ENCODE peak calls at places on chromosomes 1 and 21, in seven cellular contexts. One of them, this sample, is unnamed.
A peak's percentile ranks its signal among the peaks of the same experiment; 100 is the strongest.

GRCh38 chr1:19432943-19433609 is 52.3 kb downstream of the CAPZB start:
- DNase-seq in mesendoderm: no peak
- DNase-seq in H9: no peak
- DNase-seq in IMR-90: peak; percentile 56
- DNase-seq in mesenchymal stem cell: peak; percentile 71
- DNase-seq in H1: no peak
- DNase-seq in trophoblast cell: no peak
- DNase-seq in this sample: no peak

GRCh38 chr1:24720152-24720551 is 25.1 kb upstream of the CLIC4 start:
- DNase-seq in mesendoderm: no peak
- DNase-seq in H9: no peak
- DNase-seq in IMR-90: peak; percentile 85
- DNase-seq in mesenchymal stem cell: peak; percentile 71
- DNase-seq in H1: no peak
- DNase-seq in trophoblast cell: no peak
- DNase-seq in this sample: no peak

GRCh38 chr1:156115514-156116374 is 1.2 kb downstream of the LMNA start:
- DNase-seq in mesendoderm: peak; percentile 81
- DNase-seq in H9: peak; percentile 68
- DNase-seq in IMR-90: peak; percentile 65
- DNase-seq in mesenchymal stem cell: peak; percentile 69
- DNase-seq in H1: no peak
- DNase-seq in trophoblast cell: peak; percentile 59
- DNase-seq in this sample: no peak

GRCh38 chr1:223489439-223489838 is 96.2 kb downstream of the CCDC185 start:
- DNase-seq in mesendoderm: no peak
- DNase-seq in H9: no peak
- DNase-seq in IMR-90: no peak
- DNase-seq in mesenchymal stem cell: no peak
- DNase-seq in H1: no peak
- DNase-seq in trophoblast cell: no peak
- DNase-seq in this sample: no peak

GRCh38 chr1:205107327-205107726 is 14.5 kb downstream of the RBBP5 start:
- DNase-seq in mesendoderm: no peak
- DNase-seq in H9: no peak
- DNase-seq in IMR-90: no peak
- DNase-seq in mesenchymal stem cell: no peak
- DNase-seq in H1: no peak
- DNase-seq in trophoblast cell: no peak
- DNase-seq in this sample: no peak

GRCh38 chr21:33185852-33186251 is 43.9 kb upstream of the IFNAR2 start:
- DNase-seq in mesendoderm: no peak
- DNase-seq in H9: no peak
- DNase-seq in IMR-90: no peak
- DNase-seq in mesenchymal stem cell: no peak
- DNase-seq in H1: no peak
- DNase-seq in trophoblast cell: no peak
- DNase-seq in this sample: no peak

GRCh38 chr1:99811075-99811474 is 39.1 kb upstream of the AGL start:
- DNase-seq in mesendoderm: no peak
- DNase-seq in H9: no peak
- DNase-seq in IMR-90: no peak
- DNase-seq in mesenchymal stem cell: no peak
- DNase-seq in H1: no peak
- DNase-seq in trophoblast cell: no peak
- DNase-seq in this sample: no peak

GRCh38 chr1:206005761-206006160 is 2.6 kb upstream of the RAB7B start:
- DNase-seq in mesendoderm: no peak
- DNase-seq in H9: no peak
- DNase-seq in IMR-90: no peak
- DNase-seq in mesenchymal stem cell: no peak
- DNase-seq in H1: no peak
- DNase-seq in trophoblast cell: peak; percentile 26
- DNase-seq in this sample: no peak

GRCh38 chr1:15033264-15033663 is 120.3 kb upstream of the TMEM51 start:
- DNase-seq in mesendoderm: peak; percentile 39
- DNase-seq in H9: no peak
- DNase-seq in IMR-90: peak; percentile 87
- DNase-seq in mesenchymal stem cell: peak; percentile 52
- DNase-seq in H1: no peak
- DNase-seq in trophoblast cell: peak; percentile 59
- DNase-seq in this sample: no peak

GRCh38 chr1:168348146-168348709 is 67.6 kb downstream of the TBX19 start:
- DNase-seq in mesendoderm: no peak
- DNase-seq in H9: no peak
- DNase-seq in IMR-90: no peak
- DNase-seq in mesenchymal stem cell: peak; percentile 25
- DNase-seq in H1: no peak
- DNase-seq in trophoblast cell: peak; percentile 63
- DNase-seq in this sample: no peak

GRCh38 chr1:11400155-11400554 is 78.8 kb upstream of the DISP3 start:
- DNase-seq in mesendoderm: no peak
- DNase-seq in H9: no peak
- DNase-seq in IMR-90: no peak
- DNase-seq in mesenchymal stem cell: no peak
- DNase-seq in H1: no peak
- DNase-seq in trophoblast cell: no peak
- DNase-seq in this sample: no peak

GRCh38 chr1:152842556-152842955 is at the start of gene LCE6A:
- DNase-seq in mesendoderm: no peak
- DNase-seq in H9: no peak
- DNase-seq in IMR-90: no peak
- DNase-seq in mesenchymal stem cell: no peak
- DNase-seq in H1: no peak
- DNase-seq in trophoblast cell: no peak
- DNase-seq in this sample: no peak

GRCh38 chr1:239184581-239185244 is 201.7 kb upstream of the CHRM3 start:
- DNase-seq in mesendoderm: no peak
- DNase-seq in H9: no peak
- DNase-seq in IMR-90: no peak
- DNase-seq in mesenchymal stem cell: no peak
- DNase-seq in H1: no peak
- DNase-seq in trophoblast cell: no peak
- DNase-seq in this sample: no peak

GRCh38 chr1:38953433-38953860 is 11.8 kb upstream of the RHBDL2 start:
- DNase-seq in mesendoderm: peak; percentile 45
- DNase-seq in H9: peak; percentile 73
- DNase-seq in IMR-90: no peak
- DNase-seq in mesenchymal stem cell: no peak
- DNase-seq in H1: peak; percentile 58
- DNase-seq in trophoblast cell: no peak
- DNase-seq in this sample: no peak

GRCh38 chr1:193625255-193625654 is 438.8 kb upstream of the B3GALT2 start:
- DNase-seq in mesendoderm: no peak
- DNase-seq in H9: no peak
- DNase-seq in IMR-90: no peak
- DNase-seq in mesenchymal stem cell: peak; percentile 4
- DNase-seq in H1: no peak
- DNase-seq in trophoblast cell: no peak
- DNase-seq in this sample: no peak

GRCh38 chr1:224292419-224292818 is 37.6 kb downstream of the NVL start:
- DNase-seq in mesendoderm: no peak
- DNase-seq in H9: no peak
- DNase-seq in IMR-90: no peak
- DNase-seq in mesenchymal stem cell: no peak
- DNase-seq in H1: no peak
- DNase-seq in trophoblast cell: peak; percentile 86
- DNase-seq in this sample: no peak

GRCh38 chr1:11595287-11595686 is 58.9 kb downstream of the FBXO2 start:
- DNase-seq in mesendoderm: no peak
- DNase-seq in H9: no peak
- DNase-seq in IMR-90: no peak
- DNase-seq in mesenchymal stem cell: no peak
- DNase-seq in H1: no peak
- DNase-seq in trophoblast cell: no peak
- DNase-seq in this sample: no peak

GRCh38 chr1:66267211-66267940 is 266.6 kb upstream of the SGIP1 start:
- DNase-seq in mesendoderm: no peak
- DNase-seq in H9: no peak
- DNase-seq in IMR-90: no peak
- DNase-seq in mesenchymal stem cell: no peak
- DNase-seq in H1: no peak
- DNase-seq in trophoblast cell: no peak
- DNase-seq in this sample: no peak

GRCh38 chr1:66266756-66267155 is 267.2 kb upstream of the SGIP1 start:
- DNase-seq in mesendoderm: no peak
- DNase-seq in H9: no peak
- DNase-seq in IMR-90: no peak
- DNase-seq in mesenchymal stem cell: no peak
- DNase-seq in H1: no peak
- DNase-seq in trophoblast cell: no peak
- DNase-seq in this sample: no peak

GRCh38 chr1:66265268-66265667 is 268.7 kb upstream of the SGIP1 start:
- DNase-seq in mesendoderm: no peak
- DNase-seq in H9: no peak
- DNase-seq in IMR-90: no peak
- DNase-seq in mesenchymal stem cell: no peak
- DNase-seq in H1: no peak
- DNase-seq in trophoblast cell: no peak
- DNase-seq in this sample: no peak

GRCh38 chr1:66266350-66266749 is 267.6 kb upstream of the SGIP1 start:
- DNase-seq in mesendoderm: no peak
- DNase-seq in H9: no peak
- DNase-seq in IMR-90: no peak
- DNase-seq in mesenchymal stem cell: no peak
- DNase-seq in H1: no peak
- DNase-seq in trophoblast cell: no peak
- DNase-seq in this sample: no peak

DNA sequence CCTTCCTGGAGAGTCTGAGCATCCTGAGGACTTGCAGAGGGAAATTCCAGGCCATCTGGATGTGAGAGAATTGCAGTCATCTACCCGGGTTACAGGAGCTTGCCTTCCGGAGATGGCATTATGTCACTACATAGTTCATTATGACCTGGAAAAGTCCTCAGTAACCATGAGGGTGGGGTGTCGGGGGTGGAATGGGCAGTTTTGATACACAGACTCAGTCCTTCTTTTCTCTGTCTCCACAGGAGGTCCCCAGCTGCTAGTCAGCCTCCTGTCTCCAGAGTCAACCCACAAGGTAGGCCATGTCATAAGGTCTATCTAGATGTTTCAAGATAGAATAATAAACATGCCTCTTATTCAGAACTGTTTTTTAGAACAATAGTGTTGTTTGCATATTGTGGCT is 268.2 kb upstream of the SGIP1 start:
- DNase-seq in mesendoderm: no peak
- DNase-seq in H9: no peak
- DNase-seq in IMR-90: no peak
- DNase-seq in mesenchymal stem cell: peak; percentile 51
- DNase-seq in H1: no peak
- DNase-seq in trophoblast cell: no peak
- DNase-seq in this sample: no peak
- H3K4me1 ChIP-seq in mesendoderm: peaks cover 2% of the 10 kb centered on the region
- H3K4me1 ChIP-seq in H9: no peaks in the 10 kb centered on the region
- H3K4me1 ChIP-seq in IMR-90: peaks cover 17% of the 10 kb centered on the region
- H3K4me1 ChIP-seq in mesenchymal stem cell: no peaks in the 10 kb centered on the region
- H3K4me1 ChIP-seq in H1: peaks cover 3% of the 10 kb centered on the region
- H3K4me1 ChIP-seq in trophoblast cell: no peaks in the 10 kb centered on the region
- H3K4me1 ChIP-seq in this sample: no peaks in the 10 kb centered on the region

GRCh38 chr1:8428441-8428840 is 110.5 kb downstream of the SLC45A1 start:
- DNase-seq in mesendoderm: no peak
- DNase-seq in H9: no peak
- DNase-seq in IMR-90: no peak
- DNase-seq in mesenchymal stem cell: no peak
- DNase-seq in H1: no peak
- DNase-seq in trophoblast cell: no peak
- DNase-seq in this sample: no peak
- H2BK5ac ChIP-seq in mesendoderm: no peak overlapping the region
- H2BK5ac ChIP-seq in H9: no peak overlapping the region
- H2BK5ac ChIP-seq in IMR-90: no peak overlapping the region
- H2BK5ac ChIP-seq in mesenchymal stem cell: no peak overlapping the region
- H2BK5ac ChIP-seq in H1: no peak overlapping the region
- H2BK5ac ChIP-seq in trophoblast cell: no peak overlapping the region
- H2BK5ac ChIP-seq in this sample: no peak overlapping the region

DNA sequence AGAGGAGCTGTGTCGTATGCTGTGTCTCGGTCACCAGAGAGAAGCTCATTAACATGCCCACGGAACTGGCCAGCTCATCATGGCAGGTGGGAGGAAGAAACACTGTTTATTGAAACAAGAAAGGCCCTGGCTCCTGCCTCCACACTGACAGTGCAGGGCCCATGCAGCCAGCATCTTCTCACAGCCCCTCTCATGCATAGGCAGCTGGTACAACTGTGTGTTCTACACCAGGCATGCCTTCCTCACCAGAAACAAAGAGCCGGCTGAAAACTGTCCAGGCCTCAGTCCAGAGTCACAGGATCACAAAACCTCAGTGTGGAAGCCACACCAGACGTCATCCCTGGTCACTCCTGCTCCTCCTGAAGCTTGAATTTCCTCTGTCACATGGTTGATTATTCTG is 106.0 kb downstream of the UBE2U start:
- DNase-seq in mesendoderm: no peak
- DNase-seq in H9: no peak
- DNase-seq in IMR-90: no peak
- DNase-seq in mesenchymal stem cell: no peak
- DNase-seq in H1: no peak
- DNase-seq in trophoblast cell: no peak
- DNase-seq in this sample: no peak
- H3K4me1 ChIP-seq in mesendoderm: peaks cover 3% of the 10 kb centered on the region
- H3K4me1 ChIP-seq in H9: peaks cover 4% of the 10 kb centered on the region
- H3K4me1 ChIP-seq in IMR-90: no peaks in the 10 kb centered on the region
- H3K4me1 ChIP-seq in mesenchymal stem cell: no peaks in the 10 kb centered on the region
- H3K4me1 ChIP-seq in H1: no peaks in the 10 kb centered on the region
- H3K4me1 ChIP-seq in trophoblast cell: peaks cover 4% of the 10 kb centered on the region
- H3K4me1 ChIP-seq in this sample: no peaks in the 10 kb centered on the region

GRCh38 chr1:116956378-116956777 is 45.2 kb upstream of the CD101 start:
- DNase-seq in mesendoderm: no peak
- DNase-seq in H9: no peak
- DNase-seq in IMR-90: no peak
- DNase-seq in mesenchymal stem cell: no peak
- DNase-seq in H1: no peak
- DNase-seq in trophoblast cell: no peak
- DNase-seq in this sample: no peak
- H2BK5ac ChIP-seq in mesendoderm: no peak overlapping the region
- H2BK5ac ChIP-seq in H9: no peak overlapping the region
- H2BK5ac ChIP-seq in IMR-90: no peak overlapping the region
- H2BK5ac ChIP-seq in mesenchymal stem cell: no peak overlapping the region
- H2BK5ac ChIP-seq in H1: no peak overlapping the region
- H2BK5ac ChIP-seq in trophoblast cell: no peak overlapping the region
- H2BK5ac ChIP-seq in this sample: no peak overlapping the region